ENCODE peak calls at places on chromosomes 5 and 9, in ten cellular contexts. One of them, this sample, is unnamed. For H3K27me3, the result is how much of the 10 kb centered on the place peaks cover.

GRCh38 chr5:80654054-80654390 is 430 bp upstream of the MSH3 start:
- DNase-seq in IMR-90: no peak
- DNase-seq in esophagus squamous epithelium: no peak
- DNase-seq in psoas muscle: peak
- DNase-seq in heart left ventricle: peak
- DNase-seq in PC-3: peak
- DNase-seq in fibroblast of lung: no peak
- DNase-seq in foreskin keratinocyte: no peak
- DNase-seq in BJ: no peak
- DNase-seq in adrenal gland: no peak
- DNase-seq in this sample: no peak

GRCh38 chr5:68656936-68657857 is 436.6 kb upstream of the SLC30A5 start:
- DNase-seq in IMR-90: no peak
- DNase-seq in esophagus squamous epithelium: no peak
- DNase-seq in psoas muscle: no peak
- DNase-seq in heart left ventricle: no peak
- DNase-seq in PC-3: peak
- DNase-seq in fibroblast of lung: peak
- DNase-seq in foreskin keratinocyte: peak
- DNase-seq in BJ: no peak
- DNase-seq in adrenal gland: no peak
- DNase-seq in this sample: no peak

GRCh38 chr5:5419291-5420210 is 2.9 kb upstream of the ICE1 start:
- DNase-seq in IMR-90: peak
- DNase-seq in esophagus squamous epithelium: no peak
- DNase-seq in psoas muscle: no peak
- DNase-seq in heart left ventricle: no peak
- DNase-seq in PC-3: peak
- DNase-seq in fibroblast of lung: peak
- DNase-seq in foreskin keratinocyte: no peak
- DNase-seq in BJ: peak
- DNase-seq in adrenal gland: no peak
- DNase-seq in this sample: no peak

GRCh38 chr9:38360880-38361836 is 31.3 kb upstream of the ALDH1B1 start:
- DNase-seq in IMR-90: no peak
- DNase-seq in esophagus squamous epithelium: no peak
- DNase-seq in psoas muscle: no peak
- DNase-seq in heart left ventricle: no peak
- DNase-seq in PC-3: no peak
- DNase-seq in fibroblast of lung: peak
- DNase-seq in foreskin keratinocyte: no peak
- DNase-seq in BJ: no peak
- DNase-seq in adrenal gland: no peak
- DNase-seq in this sample: no peak

GRCh38 chr5:178695560-178695959 is 34.9 kb downstream of the ZNF354A start:
- DNase-seq in IMR-90: no peak
- DNase-seq in esophagus squamous epithelium: no peak
- DNase-seq in psoas muscle: no peak
- DNase-seq in heart left ventricle: no peak
- DNase-seq in PC-3: no peak
- DNase-seq in fibroblast of lung: no peak
- DNase-seq in foreskin keratinocyte: peak
- DNase-seq in BJ: no peak
- DNase-seq in adrenal gland: no peak
- DNase-seq in this sample: no peak

GRCh38 chr9:35566417-35566816 is 38.6 kb upstream of the TESK1 start:
- DNase-seq in IMR-90: no peak
- DNase-seq in esophagus squamous epithelium: no peak
- DNase-seq in psoas muscle: peak
- DNase-seq in heart left ventricle: no peak
- DNase-seq in PC-3: no peak
- DNase-seq in fibroblast of lung: peak
- DNase-seq in foreskin keratinocyte: no peak
- DNase-seq in BJ: no peak
- DNase-seq in adrenal gland: no peak
- DNase-seq in this sample: no peak

GRCh38 chr9:86093788-86094555 is 5.4 kb downstream of the GOLM1 start:
- DNase-seq in IMR-90: peak
- DNase-seq in esophagus squamous epithelium: no peak
- DNase-seq in psoas muscle: no peak
- DNase-seq in heart left ventricle: no peak
- DNase-seq in PC-3: peak
- DNase-seq in fibroblast of lung: peak
- DNase-seq in foreskin keratinocyte: no peak
- DNase-seq in BJ: no peak
- DNase-seq in adrenal gland: no peak
- DNase-seq in this sample: no peak

GRCh38 chr5:52859619-52860018 is 71.9 kb downstream of the ITGA1 start:
- DNase-seq in IMR-90: peak
- DNase-seq in esophagus squamous epithelium: no peak
- DNase-seq in psoas muscle: no peak
- DNase-seq in heart left ventricle: no peak
- DNase-seq in PC-3: peak
- DNase-seq in fibroblast of lung: peak
- DNase-seq in foreskin keratinocyte: no peak
- DNase-seq in BJ: peak
- DNase-seq in adrenal gland: no peak
- DNase-seq in this sample: no peak

GRCh38 chr9:35816708-35817107 is 1.9 kb upstream of the HINT2 start:
- DNase-seq in IMR-90: no peak
- DNase-seq in esophagus squamous epithelium: no peak
- DNase-seq in psoas muscle: no peak
- DNase-seq in heart left ventricle: no peak
- DNase-seq in PC-3: peak
- DNase-seq in fibroblast of lung: no peak
- DNase-seq in foreskin keratinocyte: no peak
- DNase-seq in BJ: no peak
- DNase-seq in adrenal gland: no peak
- DNase-seq in this sample: no peak

GRCh38 chr9:125911861-125912260 is 164.7 kb downstream of the PBX3 start:
- DNase-seq in IMR-90: peak
- DNase-seq in esophagus squamous epithelium: no peak
- DNase-seq in psoas muscle: no peak
- DNase-seq in heart left ventricle: no peak
- DNase-seq in PC-3: no peak
- DNase-seq in fibroblast of lung: peak
- DNase-seq in foreskin keratinocyte: no peak
- DNase-seq in BJ: no peak
- DNase-seq in adrenal gland: no peak
- DNase-seq in this sample: no peak

GRCh38 chr5:89573336-89573735 is 690.4 kb upstream of the MEF2C start:
- DNase-seq in IMR-90: no peak
- DNase-seq in esophagus squamous epithelium: no peak
- DNase-seq in psoas muscle: no peak
- DNase-seq in heart left ventricle: no peak
- DNase-seq in PC-3: no peak
- DNase-seq in fibroblast of lung: no peak
- DNase-seq in foreskin keratinocyte: no peak
- DNase-seq in BJ: no peak
- DNase-seq in adrenal gland: no peak
- DNase-seq in this sample: no peak

GRCh38 chr9:14741369-14741768 is 18.8 kb upstream of the CER1 start:
- DNase-seq in IMR-90: no peak
- DNase-seq in esophagus squamous epithelium: no peak
- DNase-seq in psoas muscle: no peak
- DNase-seq in heart left ventricle: no peak
- DNase-seq in PC-3: no peak
- DNase-seq in fibroblast of lung: no peak
- DNase-seq in foreskin keratinocyte: no peak
- DNase-seq in BJ: no peak
- DNase-seq in adrenal gland: no peak
- DNase-seq in this sample: no peak

GRCh38 chr5:177393206-177393765 is 7.2 kb downstream of the PFN3 start:
- DNase-seq in IMR-90: no peak
- DNase-seq in esophagus squamous epithelium: no peak
- DNase-seq in psoas muscle: no peak
- DNase-seq in heart left ventricle: no peak
- DNase-seq in PC-3: no peak
- DNase-seq in fibroblast of lung: no peak
- DNase-seq in foreskin keratinocyte: no peak
- DNase-seq in BJ: no peak
- DNase-seq in adrenal gland: no peak
- DNase-seq in this sample: no peak

GRCh38 chr5:177397875-177398390 is 2.5 kb downstream of the PFN3 start:
- DNase-seq in IMR-90: no peak
- DNase-seq in esophagus squamous epithelium: no peak
- DNase-seq in psoas muscle: no peak
- DNase-seq in heart left ventricle: no peak
- DNase-seq in PC-3: no peak
- DNase-seq in fibroblast of lung: no peak
- DNase-seq in foreskin keratinocyte: no peak
- DNase-seq in BJ: no peak
- DNase-seq in adrenal gland: no peak
- DNase-seq in this sample: no peak

GRCh38 chr5:177396807-177397206 is 3.7 kb downstream of the PFN3 start:
- DNase-seq in IMR-90: no peak
- DNase-seq in esophagus squamous epithelium: no peak
- DNase-seq in psoas muscle: no peak
- DNase-seq in heart left ventricle: no peak
- DNase-seq in PC-3: no peak
- DNase-seq in fibroblast of lung: no peak
- DNase-seq in foreskin keratinocyte: no peak
- DNase-seq in BJ: no peak
- DNase-seq in adrenal gland: no peak
- DNase-seq in this sample: no peak

GRCh38 chr5:177393990-177394389 is 6.5 kb downstream of the PFN3 start:
- DNase-seq in IMR-90: no peak
- DNase-seq in esophagus squamous epithelium: no peak
- DNase-seq in psoas muscle: no peak
- DNase-seq in heart left ventricle: no peak
- DNase-seq in PC-3: no peak
- DNase-seq in fibroblast of lung: no peak
- DNase-seq in foreskin keratinocyte: no peak
- DNase-seq in BJ: no peak
- DNase-seq in adrenal gland: no peak
- DNase-seq in this sample: no peak

DNA sequence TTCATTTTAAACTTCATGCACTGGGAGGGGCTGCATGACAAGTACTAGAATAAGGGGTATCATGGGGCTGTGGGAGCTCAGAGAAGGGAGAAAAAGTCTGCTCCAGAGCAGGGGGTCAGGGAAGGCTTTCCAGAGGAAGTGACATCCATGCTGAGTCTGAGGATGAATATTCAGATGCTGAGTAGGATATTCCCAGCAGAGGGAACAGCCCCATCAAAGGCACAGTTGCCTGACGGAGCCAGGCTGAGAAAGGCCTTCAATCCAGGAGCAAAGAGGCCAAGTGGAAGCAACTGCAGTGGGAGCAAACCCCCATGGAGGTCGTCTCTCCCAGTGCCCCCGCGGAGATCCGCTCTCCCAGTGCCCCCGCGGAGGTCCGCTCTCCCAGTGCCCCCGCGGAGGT is 4.4 kb downstream of the PFN3 start:
- DNase-seq in IMR-90: no peak
- DNase-seq in esophagus squamous epithelium: no peak
- DNase-seq in psoas muscle: no peak
- DNase-seq in heart left ventricle: no peak
- DNase-seq in PC-3: no peak
- DNase-seq in fibroblast of lung: no peak
- DNase-seq in foreskin keratinocyte: no peak
- DNase-seq in BJ: no peak
- DNase-seq in adrenal gland: no peak
- DNase-seq in this sample: no peak
- H3K27me3 ChIP-seq in IMR-90: half or more
- H3K27me3 ChIP-seq in esophagus squamous epithelium: under half
- H3K27me3 ChIP-seq in psoas muscle: under half
- H3K27me3 ChIP-seq in heart left ventricle: under half
- H3K27me3 ChIP-seq in PC-3: under half
- H3K27me3 ChIP-seq in fibroblast of lung: under half
- H3K27me3 ChIP-seq in foreskin keratinocyte: under half
- H3K27me3 ChIP-seq in BJ: under half
- H3K27me3 ChIP-seq in adrenal gland: under half
- H3K27me3 ChIP-seq in this sample: under half

GRCh38 chr9:84419203-84419602 is 78.6 kb upstream of the SLC28A3 start:
- DNase-seq in IMR-90: no peak
- DNase-seq in esophagus squamous epithelium: no peak
- DNase-seq in psoas muscle: no peak
- DNase-seq in heart left ventricle: no peak
- DNase-seq in PC-3: no peak
- DNase-seq in fibroblast of lung: no peak
- DNase-seq in foreskin keratinocyte: no peak
- DNase-seq in BJ: no peak
- DNase-seq in adrenal gland: no peak
- DNase-seq in this sample: no peak
- TF ChIP-seq CTCF in IMR-90: peak
- TF ChIP-seq CTCF in esophagus squamous epithelium: no peak
- TF ChIP-seq CTCF in psoas muscle: no peak
- TF ChIP-seq CTCF in heart left ventricle: no peak
- TF ChIP-seq CTCF in PC-3: peak
- TF ChIP-seq CTCF in fibroblast of lung: no peak
- TF ChIP-seq CTCF in foreskin keratinocyte: peak
- TF ChIP-seq CTCF in BJ: no peak
- TF ChIP-seq CTCF in adrenal gland: peak
- TF ChIP-seq CTCF in this sample: no peak

DNA sequence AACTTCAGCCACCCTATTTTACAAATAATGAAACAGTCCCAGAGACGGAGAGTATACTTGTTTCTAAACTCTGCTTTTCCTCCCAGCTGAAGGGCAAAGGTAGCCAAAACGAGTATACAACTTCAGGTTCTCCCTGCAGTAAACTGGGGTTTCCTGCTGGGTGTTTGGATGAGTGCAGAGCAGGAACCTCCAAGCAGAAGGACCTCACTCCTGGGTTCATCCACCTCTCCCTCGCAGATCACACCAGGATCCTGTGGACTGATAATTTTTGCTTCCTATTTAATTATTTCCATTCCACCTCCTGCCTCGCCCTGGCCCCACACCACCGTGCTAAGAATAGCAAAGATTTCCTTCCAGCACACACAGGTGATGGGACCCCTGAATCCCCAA is 2.0 kb upstream of the FOXB2 start:
- DNase-seq in IMR-90: no peak
- DNase-seq in esophagus squamous epithelium: no peak
- DNase-seq in psoas muscle: no peak
- DNase-seq in heart left ventricle: no peak
- DNase-seq in PC-3: no peak
- DNase-seq in fibroblast of lung: no peak
- DNase-seq in foreskin keratinocyte: no peak
- DNase-seq in BJ: no peak
- DNase-seq in adrenal gland: no peak
- DNase-seq in this sample: no peak
- H3K27me3 ChIP-seq in IMR-90: half or more
- H3K27me3 ChIP-seq in esophagus squamous epithelium: half or more
- H3K27me3 ChIP-seq in psoas muscle: half or more
- H3K27me3 ChIP-seq in heart left ventricle: half or more
- H3K27me3 ChIP-seq in PC-3: half or more
- H3K27me3 ChIP-seq in fibroblast of lung: half or more
- H3K27me3 ChIP-seq in foreskin keratinocyte: half or more
- H3K27me3 ChIP-seq in BJ: half or more
- H3K27me3 ChIP-seq in adrenal gland: half or more
- H3K27me3 ChIP-seq in this sample: under half

DNA sequence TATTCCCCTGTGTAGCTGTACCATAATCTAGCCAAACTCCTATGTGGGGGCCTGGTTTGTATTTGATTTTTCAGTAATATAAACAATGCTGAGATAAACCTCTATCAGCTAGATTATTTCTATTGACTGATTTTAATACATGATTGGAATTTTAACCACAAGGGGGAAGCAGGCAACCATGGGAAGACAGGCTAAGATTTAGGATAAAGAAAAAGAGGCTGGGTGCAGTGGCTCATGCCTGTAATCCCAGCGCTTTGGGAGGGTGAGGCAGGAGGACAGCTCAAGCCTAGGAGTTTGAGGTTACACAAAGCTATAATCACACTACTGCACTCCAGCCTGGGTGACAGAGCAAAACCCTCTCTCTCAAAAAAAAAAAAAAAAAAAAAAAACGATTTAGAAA is 18.1 kb upstream of the GPX3 start:
- DNase-seq in IMR-90: peak
- DNase-seq in esophagus squamous epithelium: no peak
- DNase-seq in psoas muscle: no peak
- DNase-seq in heart left ventricle: no peak
- DNase-seq in PC-3: peak
- DNase-seq in fibroblast of lung: peak
- DNase-seq in foreskin keratinocyte: no peak
- DNase-seq in BJ: no peak
- DNase-seq in adrenal gland: peak
- DNase-seq in this sample: no peak
- TF ChIP-seq CTCF in IMR-90: peak
- TF ChIP-seq CTCF in esophagus squamous epithelium: peak
- TF ChIP-seq CTCF in psoas muscle: peak
- TF ChIP-seq CTCF in heart left ventricle: peak
- TF ChIP-seq CTCF in PC-3: peak
- TF ChIP-seq CTCF in fibroblast of lung: peak
- TF ChIP-seq CTCF in foreskin keratinocyte: peak
- TF ChIP-seq CTCF in BJ: peak
- TF ChIP-seq CTCF in adrenal gland: peak
- TF ChIP-seq CTCF in this sample: peak

This sample was measured in DND-41.